ENCODE peak calls at places on chromosomes 6 and 20, in six cellular contexts. U is K562, S is GM12891, J is GM12878, T is HepG2, O is H1. V is an unnamed sample.

GRCh38 chr6:112906737-112907136 is 559.6 kb downstream of the RFPL4B start:
- DNase-seq in U (no peak), S (no peak), J (no peak), T (peak), O (no peak), V (no peak)

GRCh38 chr6:33978593-33979150 is 167.2 kb downstream of the GRM4 start:
- DNase-seq in U (no peak), S (no peak), J (no peak), T (no peak), O (no peak), V (peak)

GRCh38 chr20:56515657-56516381 is 8.7 kb upstream of the FAM209A start:
- DNase-seq in U (peak), S (no peak), J (no peak), T (no peak), O (no peak), V (no peak)

GRCh38 chr6:93079061-93079460 is 340.3 kb downstream of the EPHA7 start:
- DNase-seq in U (no peak), S (no peak), J (no peak), T (no peak), O (no peak), V (no peak)

GRCh38 chr6:19417713-19418112 is 419.5 kb upstream of the ID4 start:
- DNase-seq in U (no peak), S (no peak), J (no peak), T (no peak), O (no peak), V (no peak)

GRCh38 chr6:128350416-128351254 is 169.8 kb downstream of the PTPRK start:
- DNase-seq in U (no peak), S (no peak), J (no peak), T (peak), O (no peak), V (no peak)

GRCh38 chr6:48240287-48240686 is 129.3 kb upstream of the PTCHD4 start:
- DNase-seq in U (no peak), S (no peak), J (no peak), T (no peak), O (no peak), V (no peak)

GRCh38 chr6:144036064-144036873 is 28.2 kb upstream of the PLAGL1 start:
- DNase-seq in U (peak), S (peak), J (no peak), T (peak), O (no peak), V (peak)

GRCh38 chr6:104541411-104541810 is 318.3 kb downstream of the HACE1 start:
- DNase-seq in U (no peak), S (no peak), J (no peak), T (no peak), O (no peak), V (no peak)

GRCh38 chr20:33568378-33569289 is 78.7 kb downstream of the CBFA2T2 start:
- DNase-seq in U (no peak), S (peak), J (no peak), T (peak), O (peak), V (no peak)

GRCh38 chr20:43936371-43936770 is 21.7 kb downstream of the TOX2 start:
- DNase-seq in U (no peak), S (no peak), J (no peak), T (no peak), O (no peak), V (no peak)

GRCh38 chr20:9332783-9333482 is 181.5 kb upstream of the LAMP5 start:
- DNase-seq in U (no peak), S (no peak), J (no peak), T (no peak), O (no peak), V (no peak)

GRCh38 chr6:36682328-36683144 is 4.0 kb downstream of the CDKN1A start:
- DNase-seq in U (peak), S (no peak), J (no peak), T (peak), O (no peak), V (no peak)

GRCh38 chr20:53597521-53598120 is 4.0 kb upstream of the ZNF217 start:
- DNase-seq in U (no peak), S (no peak), J (no peak), T (no peak), O (no peak), V (no peak)

GRCh38 chr20:53599378-53599777 is 5.7 kb upstream of the ZNF217 start:
- DNase-seq in U (no peak), S (no peak), J (no peak), T (no peak), O (peak), V (no peak)

GRCh38 chr20:53599039-53599362 is 5.4 kb upstream of the ZNF217 start:
- DNase-seq in U (no peak), S (no peak), J (no peak), T (no peak), O (no peak), V (no peak)

GRCh38 chr20:53597085-53597482 is 3.4 kb upstream of the ZNF217 start:
- DNase-seq in U (no peak), S (no peak), J (no peak), T (peak), O (peak), V (no peak)

DNA sequence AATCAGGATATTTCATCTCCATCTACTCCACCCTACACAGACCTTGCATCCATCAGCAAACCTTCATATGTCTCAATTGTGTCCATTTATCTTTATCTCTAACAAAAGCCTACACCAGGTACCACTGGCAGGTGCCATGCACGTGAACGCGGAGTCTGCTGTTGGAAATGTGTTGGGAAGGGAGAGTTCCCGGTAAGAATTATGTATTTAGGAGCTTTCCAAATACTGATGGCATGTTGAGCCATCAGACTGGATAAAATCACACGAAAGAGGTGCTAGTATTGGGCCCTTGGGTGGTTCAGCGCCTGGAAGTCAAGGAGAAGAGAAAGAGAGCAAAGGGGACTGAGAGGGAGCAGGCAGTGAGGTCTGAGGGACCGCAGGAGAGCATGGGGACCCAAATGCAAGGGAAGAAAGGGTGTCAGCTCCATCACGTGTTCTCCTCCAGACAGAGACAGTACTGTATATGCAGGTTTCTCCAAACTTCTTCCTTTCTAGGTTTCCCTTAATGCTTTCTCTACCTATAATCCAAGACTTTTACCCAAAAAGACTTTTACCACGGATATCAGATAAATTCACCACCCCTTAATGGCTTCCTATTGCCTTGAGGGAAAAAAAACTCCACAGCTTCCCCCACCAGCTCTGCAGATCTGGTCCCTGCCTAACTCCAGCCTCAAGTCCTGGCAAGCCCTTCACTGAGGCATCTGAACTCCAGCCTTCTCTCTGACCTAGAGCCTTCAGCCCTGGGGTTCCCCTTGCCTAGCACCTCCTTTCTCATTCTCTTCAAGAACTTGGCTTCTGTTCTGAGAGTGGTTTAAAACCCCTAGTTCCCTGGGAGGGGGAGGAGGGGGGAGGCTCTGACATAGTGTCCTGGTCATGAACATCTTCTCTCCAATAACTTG is 4.8 kb upstream of the ZNF217 start:
- DNase-seq in U (no peak), S (no peak), J (no peak), T (no peak), O (peak), V (no peak)
- TF ChIP-seq POLR2A in U (no peak), S (no peak), J (no peak), T (no peak), O (no peak), V (no peak)

DNA sequence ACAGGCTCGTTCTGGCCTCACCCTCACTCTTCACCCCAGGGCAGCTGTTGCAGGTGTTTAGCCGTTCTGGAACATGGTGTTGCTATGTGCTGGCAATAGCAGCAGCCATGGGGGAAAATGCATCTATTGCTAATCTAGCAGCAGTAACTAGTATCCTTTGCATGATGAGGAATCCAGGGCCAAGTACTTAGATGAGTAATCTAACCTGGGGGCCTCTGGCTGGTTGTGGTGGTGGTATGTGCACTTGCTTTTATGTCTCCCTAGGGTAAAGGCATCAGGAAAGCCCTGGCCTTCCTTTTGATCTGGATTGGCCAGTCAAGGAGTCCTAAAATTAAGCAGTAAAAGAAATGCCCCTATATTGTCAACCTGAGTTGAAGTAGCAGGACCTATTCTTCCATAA is 594.5 kb upstream of the MAP3K7 start:
- DNase-seq in U (no peak), S (no peak), J (no peak), T (no peak), O (no peak), V (no peak)
- TF ChIP-seq TAF1 in U (no peak), S (no peak), J (no peak), T (no peak), O (no peak), V (no peak)

GRCh38 chr6:90109141-90109540 is 187.5 kb downstream of the BACH2 start:
- DNase-seq in U (no peak), S (no peak), J (no peak), T (no peak), O (no peak), V (no peak)

GRCh38 chr6:90106449-90106848 is 190.2 kb downstream of the BACH2 start:
- DNase-seq in U (no peak), S (no peak), J (no peak), T (no peak), O (no peak), V (no peak)

GRCh38 chr6:90105766-90106165 is 190.9 kb downstream of the BACH2 start:
- DNase-seq in U (no peak), S (no peak), J (no peak), T (no peak), O (no peak), V (no peak)

GRCh38 chr6:90110971-90111370 is 185.7 kb downstream of the BACH2 start:
- DNase-seq in U (no peak), S (no peak), J (no peak), T (no peak), O (no peak), V (no peak)

DNA sequence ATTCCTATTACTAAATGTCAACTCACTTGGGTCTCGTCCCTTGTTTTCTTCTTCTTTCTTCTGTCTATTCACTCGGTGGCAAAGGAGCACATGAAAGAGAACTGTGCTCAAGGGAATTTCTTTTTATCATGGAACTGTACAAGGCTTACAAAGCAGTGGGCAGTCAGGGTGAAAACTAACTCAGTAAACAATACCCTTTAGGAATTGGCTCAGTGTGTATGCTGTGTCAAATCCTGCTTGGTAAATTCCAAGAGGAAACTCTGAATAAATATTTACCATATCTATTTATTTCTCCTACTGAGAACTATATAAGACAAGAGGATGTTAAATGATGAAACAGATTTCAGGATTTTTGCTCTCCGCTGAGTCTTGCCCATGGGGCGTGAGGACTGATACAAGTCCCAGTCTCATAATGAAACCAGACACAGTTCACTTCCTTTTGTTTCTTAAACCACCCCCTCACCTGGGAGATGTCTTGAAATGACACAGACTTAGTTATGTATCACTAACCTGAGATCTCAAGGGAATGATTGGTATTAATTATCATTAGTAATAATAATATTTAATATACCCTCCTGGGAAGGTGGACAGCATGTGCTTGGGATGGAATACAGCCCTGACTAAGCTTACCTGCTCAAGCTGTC is 188.8 kb downstream of the BACH2 start:
- DNase-seq in U (no peak), S (no peak), J (peak), T (no peak), O (no peak), V (no peak)
- TF ChIP-seq POLR2AphosphoS5 in U (no peak), S (no peak), J (no peak), T (no peak), O (no peak), V (no peak)

DNA sequence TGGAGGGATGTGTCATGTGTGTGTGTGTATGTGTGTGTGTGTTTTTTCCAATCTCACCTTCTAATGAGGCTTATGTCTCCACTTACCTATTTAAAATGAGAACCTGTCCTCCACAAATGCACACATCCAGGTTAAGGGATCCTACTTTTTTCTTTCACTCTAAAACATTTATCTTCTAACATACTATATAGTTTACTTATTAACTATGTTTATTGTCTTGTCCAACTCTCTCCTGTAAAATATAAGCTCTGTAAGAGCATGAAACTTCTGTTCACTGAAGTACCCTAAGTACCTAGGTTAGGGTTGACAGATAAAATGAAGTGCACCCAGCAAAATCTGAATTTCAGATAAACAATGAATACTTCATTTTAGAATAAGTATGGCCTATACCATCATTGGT is 29.2 kb upstream of the RBM24 start:
- DNase-seq in U (no peak), S (no peak), J (no peak), T (no peak), O (no peak), V (no peak)
- TF ChIP-seq POLR2A in U (no peak), S (no peak), J (no peak), T (no peak), O (no peak), V (no peak)

GRCh38 chr6:5786321-5787053 is 220.2 kb downstream of the NRN1 start:
- DNase-seq in U (no peak), S (no peak), J (no peak), T (no peak), O (no peak), V (no peak)
- TF ChIP-seq TAF1 in U (no peak), S (no peak), J (no peak), T (no peak), O (no peak), V (no peak)

GRCh38 chr20:19275630-19276071 is 63.2 kb downstream of the SLC24A3 start:
- DNase-seq in U (no peak), S (no peak), J (no peak), T (no peak), O (no peak), V (no peak)
- TF ChIP-seq POLR2AphosphoS5 in U (no peak), S (no peak), J (no peak), T (no peak), O (no peak), V (no peak)

V was measured in GM12892.